ENCODE peak calls at places on chromosome 2, in six cellular contexts. Z is HepG2, B is GM12878, U is H1, F is WTC11, D is K562. E is an unnamed sample.

GRCh38 chr2:189798312-189799029 is 14.2 kb downstream of the PMS1 start:
- DNase-seq in B (peak), F (no peak), D (no peak), Z (peak), U (no peak), E (no peak)

GRCh38 chr2:61114147-61114546 is 47.8 kb upstream of the C2orf74 start:
- DNase-seq in Z (no peak), U (no peak), B (no peak), D (no peak), F (no peak), E (peak)

GRCh38 chr2:16709769-16710168 is 44.1 kb upstream of the CYRIA start:
- DNase-seq in F (no peak), Z (no peak), U (no peak), D (no peak), B (no peak), E (no peak)

GRCh38 chr2:28602136-28602660 is 106.3 kb downstream of the PLB1 start:
- DNase-seq in B (no peak), F (no peak), Z (no peak), D (no peak), U (no peak), E (no peak)

GRCh38 chr2:33673937-33674336 is 74.8 kb upstream of the FAM98A start:
- DNase-seq in B (no peak), F (no peak), Z (no peak), D (no peak), U (no peak), E (peak)

GRCh38 chr2:22329097-22329716 is 1055.8 kb upstream of the KLHL29 start:
- DNase-seq in Z (no peak), U (no peak), F (no peak), D (no peak), B (no peak), E (no peak)

GRCh38 chr2:98886066-98886554 is 49.9 kb downstream of the CRACDL start:
- DNase-seq in D (no peak), F (no peak), Z (no peak), U (no peak), B (no peak), E (no peak)

GRCh38 chr2:153478289-153479261 is at the start of gene RPRM:
- DNase-seq in U (peak), Z (peak), F (peak), B (no peak), D (peak), E (peak)

GRCh38 chr2:128781166-128781887 is 462.7 kb upstream of the HS6ST1 start:
- DNase-seq in D (no peak), F (no peak), B (no peak), U (peak), Z (no peak), E (no peak)

GRCh38 chr2:219551412-219551811 is 7.6 kb downstream of the TMEM198 start:
- DNase-seq in B (no peak), Z (no peak), U (no peak), F (no peak), D (peak), E (peak)

GRCh38 chr2:184562532-184562931 is 35.8 kb upstream of the ZNF804A start:
- DNase-seq in B (no peak), D (no peak), Z (no peak), U (no peak), F (no peak), E (no peak)

GRCh38 chr2:133605031-133605773 is 36.9 kb upstream of the NCKAP5 start:
- DNase-seq in Z (no peak), F (no peak), U (no peak), B (no peak), D (no peak), E (no peak)

GRCh38 chr2:52135235-52135634 is 1103.3 kb upstream of the NRXN1 start:
- DNase-seq in B (no peak), Z (no peak), D (no peak), F (no peak), U (no peak), E (no peak)

GRCh38 chr2:127045792-127046501 is 61.0 kb downstream of the BIN1 start:
- DNase-seq in D (no peak), Z (no peak), U (peak), F (no peak), B (no peak), E (no peak)
- TF ChIP-seq CREB1 in D (no peak), Z (no peak), U (no peak), F (no peak), B (no peak), E (no peak)

DNA sequence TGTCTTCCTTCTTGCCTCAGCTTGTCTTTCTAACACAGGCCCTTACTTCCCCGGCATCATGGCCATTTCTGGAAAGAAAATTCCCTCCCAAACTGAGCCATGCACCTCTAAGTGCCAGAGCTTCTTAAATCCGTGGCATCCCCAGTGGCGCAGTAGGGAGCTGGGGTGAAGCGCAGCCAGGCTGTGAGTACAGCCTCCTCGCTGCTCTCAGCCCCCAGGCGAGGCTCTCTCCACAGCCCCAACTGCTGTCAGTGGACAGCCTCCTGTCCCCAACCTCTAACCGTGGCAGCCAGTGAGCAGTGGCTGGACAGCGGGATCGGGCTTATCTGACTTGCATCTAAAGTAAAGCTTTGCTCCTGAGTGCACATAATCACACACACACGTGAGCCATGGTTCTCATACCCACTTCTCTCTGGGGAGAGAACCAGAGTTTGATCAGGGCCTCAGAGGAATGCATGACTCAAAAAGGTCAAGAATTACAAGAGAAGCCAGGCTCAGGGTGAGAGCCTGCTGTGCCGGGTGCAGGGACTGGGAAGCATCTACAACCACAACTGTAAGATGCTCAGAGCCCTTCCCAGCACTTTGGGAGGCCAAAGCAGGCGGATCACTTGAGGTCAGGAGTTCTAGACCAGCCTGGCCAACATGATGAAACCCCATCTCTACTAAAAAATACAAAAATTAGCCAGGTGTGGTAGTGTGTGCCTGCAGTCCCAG is 50.7 kb downstream of the SFXN5 start:
- DNase-seq in Z (peak), U (peak), F (no peak), B (no peak), D (no peak), E (no peak)
- TF ChIP-seq CREB1 in Z (no peak), U (no peak), F (no peak), B (no peak), D (no peak), E (no peak)

GRCh38 chr2:12728221-12728777 is 11.6 kb downstream of the TRIB2 start:
- DNase-seq in D (no peak), Z (no peak), B (peak), F (no peak), U (no peak), E (no peak)
- TF ChIP-seq CREB1 in D (no peak), Z (no peak), B (no peak), F (no peak), U (no peak), E (no peak)

DNA sequence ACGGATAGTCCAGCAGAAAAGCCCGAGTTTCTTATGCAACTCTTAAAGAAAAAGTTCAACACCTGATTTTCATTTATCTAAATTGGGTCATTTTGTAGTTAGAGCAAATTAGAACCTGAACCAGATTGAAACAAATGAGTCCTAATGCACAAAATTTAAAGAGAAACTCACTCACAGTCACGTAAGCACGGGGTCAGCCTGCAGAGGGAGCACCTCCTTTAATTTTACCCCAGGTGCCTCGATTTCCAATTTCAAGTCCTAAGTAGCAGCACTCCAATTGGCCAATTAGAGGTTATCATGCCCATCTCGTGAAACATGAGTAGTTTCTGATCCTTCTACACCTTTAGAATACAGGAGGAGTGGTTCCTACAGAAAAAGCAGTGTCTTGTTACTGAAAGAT is 1929.7 kb upstream of the LRRTM1 start:
- DNase-seq in U (no peak), F (no peak), Z (no peak), D (no peak), B (no peak), E (peak)
- TF ChIP-seq CREB1 in U (no peak), F (no peak), Z (no peak), D (no peak), B (no peak), E (no peak)

GRCh38 chr2:152335851-152336102 is 803 bp downstream of the FMNL2 start:
- DNase-seq in U (no peak), F (no peak), Z (no peak), B (no peak), D (no peak), E (no peak)

GRCh38 chr2:152334701-152335015 is 316 bp upstream of the FMNL2 start:
- DNase-seq in D (no peak), U (no peak), F (no peak), Z (no peak), B (no peak), E (no peak)

GRCh38 chr2:152336854-152337510 is 2.0 kb downstream of the FMNL2 start:
- DNase-seq in F (peak), U (peak), Z (no peak), B (no peak), D (no peak), E (peak)

GRCh38 chr2:152336103-152336853 is 1.3 kb downstream of the FMNL2 start:
- DNase-seq in Z (peak), U (peak), D (no peak), B (no peak), F (peak), E (peak)

DNA sequence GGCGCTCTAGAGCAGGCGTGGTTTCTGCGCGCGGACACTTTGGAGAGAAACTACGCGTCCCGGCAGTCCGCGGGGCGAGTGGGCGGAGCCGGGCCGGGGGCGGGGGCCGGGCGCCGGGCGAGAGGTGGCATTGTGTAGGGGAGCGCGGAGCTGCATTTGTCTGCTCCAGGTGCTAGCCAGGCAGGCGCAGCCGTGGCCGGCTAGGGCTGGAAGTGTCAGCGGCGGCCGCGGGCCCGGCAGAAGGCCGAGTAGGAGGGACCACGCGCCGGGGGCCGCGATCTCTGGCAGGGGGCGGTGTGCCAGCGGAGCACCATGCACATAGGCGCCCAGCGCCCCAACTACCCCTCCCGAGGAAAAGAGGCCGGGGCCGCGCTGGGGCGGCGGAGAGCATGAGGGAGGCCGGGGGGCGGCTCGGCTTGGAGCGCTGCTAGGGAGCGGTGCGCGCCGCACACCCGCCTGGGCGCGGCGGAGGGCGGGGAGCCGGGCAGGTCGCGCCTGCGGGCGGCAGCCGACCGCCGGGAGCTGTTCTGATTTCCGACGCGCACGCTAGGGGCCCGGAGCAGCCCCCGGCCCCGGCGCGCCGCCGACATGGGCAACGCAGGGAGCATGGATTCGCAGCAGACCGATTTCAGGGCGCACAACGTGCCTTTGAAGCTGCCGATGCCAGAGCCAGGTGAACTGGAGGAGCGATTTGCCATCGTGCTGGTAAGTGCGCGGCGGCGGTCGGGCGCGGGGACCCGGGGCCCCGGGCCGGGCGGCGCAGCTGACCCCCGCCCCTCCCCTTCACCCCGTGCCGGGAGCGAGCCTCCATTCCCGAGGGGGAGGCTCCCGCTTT is at the start of gene FMNL2:
- DNase-seq in F (peak), D (peak), U (peak), Z (peak), B (peak), E (peak)
- TF ChIP-seq CREB1 in F (no peak), D (peak), U (peak), Z (peak), B (peak), E (peak)

GRCh38 chr2:45000341-45000901 is 8.8 kb downstream of the SIX2 start:
- DNase-seq in Z (no peak), D (peak), U (no peak), B (no peak), F (peak), E (peak)
- TF ChIP-seq CREB1 in Z (no peak), D (no peak), U (no peak), B (no peak), F (no peak), E (no peak)

DNA sequence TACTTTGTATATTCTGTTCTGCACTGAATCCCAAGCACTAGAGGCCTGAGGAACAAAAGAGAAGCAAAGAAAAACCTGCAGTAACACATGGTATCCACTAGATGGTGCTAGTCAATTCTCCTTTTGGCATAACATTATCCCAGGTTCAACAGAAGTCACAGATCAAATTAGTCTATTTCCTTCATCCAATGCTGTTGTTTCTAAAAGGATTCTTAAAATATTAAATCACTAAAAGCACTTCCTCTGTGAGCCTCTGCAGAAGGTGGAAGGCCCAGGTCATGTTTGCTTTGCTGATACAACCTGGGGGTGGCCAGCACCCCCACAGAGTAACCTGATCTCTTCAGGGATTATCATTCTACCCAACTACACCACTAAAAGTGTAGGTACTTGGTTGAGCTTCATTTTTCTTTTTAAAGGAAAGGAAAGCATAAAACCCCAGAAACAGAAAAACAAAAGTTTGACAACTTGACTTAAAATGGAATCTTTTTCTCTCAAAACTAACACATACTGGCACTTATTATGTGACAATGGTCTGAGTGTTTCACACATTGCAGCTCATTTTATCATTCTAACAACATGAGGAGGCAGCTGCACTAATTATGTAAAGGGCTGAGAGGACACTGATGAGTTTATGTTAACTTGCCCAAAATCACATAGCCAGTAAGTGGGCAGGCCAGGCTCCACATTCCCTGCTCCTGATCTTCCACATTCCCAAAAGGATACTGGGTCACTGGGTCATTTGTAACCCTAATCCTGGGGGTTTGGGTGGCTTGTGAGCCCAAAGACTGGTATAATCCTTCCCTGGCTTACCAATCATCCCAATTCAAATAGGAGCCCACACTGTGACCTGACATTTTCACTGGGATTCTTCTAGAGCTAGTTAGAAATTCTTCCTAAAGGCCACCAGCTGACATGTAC is 66.8 kb upstream of the DNER start:
- DNase-seq in F (no peak), B (no peak), U (peak), Z (peak), D (peak), E (peak)
- TF ChIP-seq CREB1 in F (no peak), B (no peak), U (no peak), Z (no peak), D (no peak), E (no peak)

DNA sequence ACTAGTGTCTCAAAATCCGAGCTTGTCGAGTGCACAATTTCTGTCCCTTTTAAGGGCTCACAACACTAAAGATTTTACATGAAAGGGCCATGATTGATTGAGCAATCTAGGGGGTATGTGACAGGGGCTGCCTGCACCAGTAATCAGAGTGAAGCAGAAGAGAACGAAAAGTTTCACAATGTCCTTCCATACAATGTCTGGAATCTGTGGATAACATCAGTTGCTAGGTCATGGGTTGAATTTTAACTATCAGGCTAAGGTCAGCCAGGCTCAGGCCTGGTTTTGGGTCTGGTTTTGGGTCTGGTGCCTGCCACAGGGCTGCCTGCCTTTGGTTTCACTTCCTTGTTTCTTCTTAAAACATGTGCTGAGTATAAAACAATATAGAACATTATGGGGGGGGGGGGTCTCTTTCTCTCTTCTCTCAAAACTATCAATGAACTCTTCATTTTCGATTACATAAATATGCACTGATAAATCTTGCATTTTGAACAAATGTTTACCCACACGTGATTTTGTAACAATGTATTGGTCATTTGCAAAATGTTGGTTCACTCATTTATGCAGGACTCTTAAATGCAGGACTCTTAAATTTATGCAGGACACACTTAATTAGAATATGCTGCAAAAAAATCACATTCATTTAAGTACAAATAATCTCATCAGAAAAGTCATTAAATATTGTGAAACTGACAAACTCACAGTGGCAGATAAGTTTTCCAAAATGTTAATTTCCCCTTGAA is 290.6 kb upstream of the KYNU start:
- DNase-seq in U (no peak), B (no peak), Z (peak), D (no peak), F (no peak), E (no peak)
- TF ChIP-seq CREB1 in U (no peak), B (no peak), Z (no peak), D (no peak), F (no peak), E (no peak)

GRCh38 chr2:46471-47345 is at the start of gene FAM110C:
- DNase-seq in D (no peak), U (peak), B (no peak), F (peak), Z (peak), E (peak)
- TF ChIP-seq CREB1 in D (no peak), U (peak), B (no peak), F (no peak), Z (no peak), E (no peak)